ENCODE peak calls at places on chromosomes 12 and 14, in four cellular contexts. B, N, E and L are unnamed samples.

GRCh38 chr12:83793616-83794015 is 1106.9 kb downstream of the TMTC2 start:
- DNase-seq in B (no peak), N (no peak), E (no peak), L (no peak)

GRCh38 chr12:49585477-49586445 is 17.8 kb upstream of the MCRS1 start:
- DNase-seq in B (no peak), N (no peak), E (no peak), L (peak; percentile 20)

GRCh38 chr12:93924367-93924766 is 224.0 kb upstream of the PLXNC1 start:
- DNase-seq in B (no peak), N (no peak), E (no peak), L (no peak)

GRCh38 chr12:116259800-116260589 is 17.5 kb downstream of the MED13L start:
- DNase-seq in B (no peak), N (no peak), E (no peak), L (no peak)

GRCh38 chr12:30458453-30458852 is 237.2 kb downstream of the IPO8 start:
- DNase-seq in B (no peak), N (no peak), E (no peak), L (no peak)

GRCh38 chr14:77657244-77657643 is 40.8 kb upstream of the SPTLC2 start:
- DNase-seq in B (no peak), N (no peak), E (no peak), L (no peak)

GRCh38 chr14:94977016-94977415 is 180.3 kb downstream of the DICER1 start:
- DNase-seq in B (no peak), N (no peak), E (no peak), L (no peak)

GRCh38 chr12:59660148-59660547 is 64.3 kb downstream of the SLC16A7 start:
- DNase-seq in B (no peak), N (no peak), E (no peak), L (no peak)

GRCh38 chr12:106288510-106289195 is 13.9 kb upstream of the TCP11L2 start:
- DNase-seq in B (no peak), N (peak; percentile 94), E (no peak), L (no peak)

GRCh38 chr12:50467441-50467840 is 37.3 kb upstream of the DIP2B start:
- DNase-seq in B (no peak), N (no peak), E (no peak), L (no peak)

GRCh38 chr14:22691171-22691570 is 47.0 kb upstream of the OR6J1 start:
- DNase-seq in B (no peak), N (peak; percentile 50), E (no peak), L (no peak)

GRCh38 chr12:86551146-86551571 is 295.0 kb upstream of the MGAT4C start:
- DNase-seq in B (no peak), N (peak; percentile 37), E (peak; percentile 88), L (no peak)

GRCh38 chr14:47277703-47278102 is 397.7 kb downstream of the MDGA2 start:
- DNase-seq in B (no peak), N (peak; percentile 4), E (no peak), L (peak; percentile 1)

GRCh38 chr12:27523305-27523641 is 733 bp upstream of the PPFIBP1 start:
- DNase-seq in B (no peak), N (no peak), E (no peak), L (no peak)

GRCh38 chr12:6827982-6828670 is at the start of gene P3H3:
- DNase-seq in B (no peak), N (peak; percentile 63), E (peak; percentile 73), L (peak; percentile 93)

GRCh38 chr12:118187746-118188390 is 51.9 kb downstream of the PEBP1 start:
- DNase-seq in B (no peak), N (peak; percentile 32), E (no peak), L (no peak)

GRCh38 chr12:108948369-108948768 is 68.5 kb downstream of the DAO start:
- DNase-seq in B (no peak), N (no peak), E (no peak), L (no peak)

GRCh38 chr12:89831696-89832095 is 123.1 kb upstream of the ATP2B1 start:
- DNase-seq in B (no peak), N (no peak), E (no peak), L (no peak)

GRCh38 chr14:35331605-35332516 is 39.7 kb downstream of the PSMA6 start:
- DNase-seq in B (no peak), N (peak; percentile 32), E (no peak), L (peak; percentile 45)

GRCh38 chr12:99810718-99811593 is 163.4 kb downstream of the GARIN6 start:
- DNase-seq in B (no peak), N (peak; percentile 42), E (peak; percentile 10), L (no peak)

GRCh38 chr14:74647834-74648361 is 35.9 kb upstream of the LTBP2 start:
- DNase-seq in B (no peak), N (no peak), E (peak; percentile 30), L (peak; percentile 43)

DNA sequence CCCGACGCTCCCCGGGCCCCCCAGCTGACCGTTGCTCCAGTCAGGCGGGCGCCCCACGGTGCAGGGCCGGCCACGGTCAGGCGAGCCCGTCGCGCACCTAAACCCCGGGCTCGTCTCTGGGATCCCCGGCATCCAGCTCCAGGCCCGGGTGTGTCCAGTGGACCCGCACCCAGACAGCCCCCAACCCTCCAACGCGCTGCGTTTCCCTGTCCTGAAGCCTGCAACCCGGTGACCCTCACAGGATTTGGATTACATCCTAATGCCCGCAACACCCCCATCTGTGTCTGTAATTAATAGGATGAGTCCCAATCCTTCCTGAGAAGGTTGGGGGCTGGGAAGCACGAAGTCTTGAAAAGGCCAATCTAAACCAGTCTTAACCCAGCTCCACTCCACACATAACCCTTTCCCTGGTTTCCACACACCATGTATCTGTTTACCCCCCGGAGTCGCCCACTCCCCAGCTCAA is 10.4 kb downstream of the CPNE6 start:
- DNase-seq in B (no peak), N (no peak), E (no peak), L (no peak)
- H3K4me3 ChIP-seq in B (peak overlapping the region; percentile 39), N (peak overlapping the region; percentile 62), E (peak overlapping the region; percentile 60), L (peak overlapping the region; percentile 75)

DNA sequence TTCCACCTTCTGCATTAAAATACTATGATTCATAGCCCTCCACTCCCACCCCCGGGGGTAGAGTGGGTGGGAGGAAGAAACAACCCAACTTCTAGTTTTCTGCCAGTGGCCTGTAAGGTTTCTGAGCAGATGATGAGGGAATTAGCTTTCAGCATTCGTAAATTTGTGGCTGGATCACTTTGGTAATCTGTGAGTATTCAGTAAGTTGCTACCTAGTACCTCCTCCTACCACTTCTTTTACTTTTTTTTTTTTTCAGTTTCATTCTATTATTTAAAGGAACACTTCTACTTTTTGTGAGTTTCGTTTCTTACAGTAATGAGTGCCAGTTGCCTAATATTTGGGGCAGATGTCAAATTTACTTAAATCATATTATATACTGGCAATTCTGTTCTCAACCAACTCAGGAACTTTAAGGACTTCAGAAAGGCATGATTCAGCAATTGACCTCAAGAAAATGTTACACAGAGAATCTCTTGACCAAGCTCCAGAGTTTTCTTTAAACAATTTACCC is 42.4 kb upstream of the EMP1 start:
- DNase-seq in B (no peak), N (peak; percentile 31), E (no peak), L (no peak)
- H3K27me3 ChIP-seq in B (no peaks in the 10 kb centered on the region), N (no peaks in the 10 kb centered on the region), E (peaks cover 18% of the 10 kb centered on the region), L (no peaks in the 10 kb centered on the region)

GRCh38 chr14:49897414-49897813 is 4.5 kb downstream of the ARF6 start:
- DNase-seq in B (no peak), N (no peak), E (no peak), L (no peak)

GRCh38 chr14:49900973-49901372 is 8.1 kb downstream of the ARF6 start:
- DNase-seq in B (no peak), N (no peak), E (no peak), L (no peak)

GRCh38 chr14:49897965-49898364 is 5.1 kb downstream of the ARF6 start:
- DNase-seq in B (no peak), N (no peak), E (no peak), L (no peak)

GRCh38 chr14:49896956-49897355 is 4.1 kb downstream of the ARF6 start:
- DNase-seq in B (no peak), N (no peak), E (no peak), L (no peak)

DNA sequence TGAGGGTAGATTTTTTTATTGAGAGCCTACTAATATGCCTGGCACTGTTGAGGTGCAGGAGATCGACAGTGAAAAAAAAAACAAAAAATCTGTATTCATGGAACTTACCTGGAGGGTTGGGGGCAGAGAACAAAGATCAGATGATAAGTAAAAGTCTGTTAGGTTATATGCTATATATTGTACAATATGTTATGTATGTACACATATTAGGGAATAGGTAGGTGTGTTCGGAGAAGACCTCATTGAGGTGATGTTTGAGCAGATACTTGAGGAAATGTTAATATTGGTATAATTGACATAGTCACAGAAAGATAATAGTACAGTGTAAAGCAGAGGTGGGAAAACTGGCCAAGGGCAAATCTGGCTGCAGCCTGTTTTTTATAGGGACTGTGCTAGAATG is 5.6 kb downstream of the ARF6 start:
- DNase-seq in B (no peak), N (no peak), E (no peak), L (no peak)
- H3K4me3 ChIP-seq in B (no peak overlapping the region), N (no peak overlapping the region), E (no peak overlapping the region), L (no peak overlapping the region)

GRCh38 chr12:52813203-52813819 is 605 bp downstream of the KRT4 start:
- DNase-seq in B (no peak), N (no peak), E (no peak), L (no peak)

GRCh38 chr12:52815161-52815560 is 1.2 kb upstream of the KRT4 start:
- DNase-seq in B (no peak), N (no peak), E (no peak), L (no peak)

GRCh38 chr12:52815676-52816075 is 1.8 kb upstream of the KRT4 start:
- DNase-seq in B (no peak), N (no peak), E (no peak), L (no peak)

GRCh38 chr12:52813885-52814709 is at the start of gene KRT4:
- DNase-seq in B (no peak), N (peak; percentile 27), E (no peak), L (no peak)

GRCh38 chr12:52814710-52815155 is 817 bp upstream of the KRT4 start:
- DNase-seq in B (no peak), N (no peak), E (no peak), L (no peak)
- H3K27me3 ChIP-seq in B (peaks cover 9% of the 10 kb centered on the region), N (no peaks in the 10 kb centered on the region), E (peaks cover 18% of the 10 kb centered on the region), L (no peaks in the 10 kb centered on the region)

DNA sequence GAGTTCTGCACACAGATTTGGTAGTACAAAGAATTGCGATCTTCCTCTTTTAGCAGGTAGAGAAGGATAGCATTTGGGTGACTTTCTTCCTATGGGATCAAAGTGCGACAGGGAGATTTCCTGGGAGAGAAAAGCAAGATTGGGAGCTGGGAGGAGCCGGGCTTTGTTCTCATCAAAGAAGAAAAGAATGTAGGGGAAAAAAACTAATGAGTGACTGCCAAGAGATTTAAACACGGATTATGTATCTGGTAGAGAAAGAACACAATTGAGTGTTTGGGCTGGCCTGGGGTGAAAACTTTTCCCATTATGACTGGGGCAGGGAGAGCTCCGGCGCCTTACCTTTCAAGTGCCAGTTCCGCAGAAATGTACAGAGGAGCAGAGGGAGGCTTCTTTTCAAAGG is 79.9 kb downstream of the FOXN3 start:
- DNase-seq in B (peak; percentile 58), N (no peak), E (no peak), L (no peak)
- H3K4me3 ChIP-seq in B (no peak overlapping the region), N (no peak overlapping the region), E (no peak overlapping the region), L (no peak overlapping the region)

GRCh38 chr12:68900241-68900640 is 32.7 kb downstream of the CPM start:
- DNase-seq in B (no peak), N (no peak), E (no peak), L (no peak)
- H3K27me3 ChIP-seq in B (peaks cover 5% of the 10 kb centered on the region), N (no peaks in the 10 kb centered on the region), E (peaks cover 3% of the 10 kb centered on the region), L (no peaks in the 10 kb centered on the region)